ENCODE peak calls at places on chromosomes 5 and 9, in seven cellular contexts. V, P, U, M, B, C and O are unnamed samples.

GRCh38 chr5:132262882-132263547 is 5.5 kb downstream of the PDLIM4 start:
- DNase-seq in V (no peak), B (no peak), M (no peak), P (no peak), C (no peak), U (no peak), O (peak)

GRCh38 chr5:179217356-179217755 is 127.9 kb downstream of the ADAMTS2 start:
- DNase-seq in C (peak), V (no peak), M (no peak), B (no peak), P (no peak), U (no peak), O (no peak)

GRCh38 chr5:83354958-83355357 is 116.6 kb upstream of the VCAN start:
- DNase-seq in B (no peak), C (no peak), U (no peak), P (no peak), M (no peak), V (no peak), O (no peak)

GRCh38 chr9:134178781-134179551 is 14.6 kb upstream of the RNU6ATAC start:
- DNase-seq in B (no peak), P (peak), V (peak), C (peak), M (no peak), U (peak), O (no peak)

GRCh38 chr5:72611111-72611724 is 104.0 kb upstream of the ZNF366 start:
- DNase-seq in P (peak), V (peak), C (peak), B (peak), M (peak), U (peak), O (peak)

GRCh38 chr9:137077758-137078693 is 709 bp downstream of the UAP1L1 start:
- DNase-seq in M (no peak), U (peak), C (no peak), V (no peak), B (peak), P (peak), O (peak)

GRCh38 chr5:1723476-1723875 is 76.2 kb downstream of the MRPL36 start:
- DNase-seq in M (no peak), U (peak), P (no peak), B (no peak), V (no peak), C (no peak), O (no peak)

GRCh38 chr9:104075801-104076753 is 18.0 kb upstream of the SMC2 start:
- DNase-seq in V (no peak), U (no peak), B (no peak), C (peak), P (no peak), M (peak), O (no peak)

GRCh38 chr5:84088996-84089395 is 295.7 kb downstream of the EDIL3 start:
- DNase-seq in M (no peak), V (no peak), P (peak), C (peak), B (peak), U (no peak), O (peak)

GRCh38 chr5:83404182-83404712 is 67.3 kb upstream of the VCAN start:
- DNase-seq in P (no peak), M (no peak), B (no peak), V (no peak), U (no peak), C (no peak), O (no peak)

GRCh38 chr9:115296831-115297565 is 179.0 kb upstream of the TNC start:
- DNase-seq in U (no peak), C (no peak), M (no peak), B (no peak), V (no peak), P (no peak), O (no peak)

GRCh38 chr5:135240781-135241360 is 158.2 kb downstream of the MACROH2A1 start:
- DNase-seq in P (no peak), C (no peak), U (no peak), M (no peak), V (no peak), B (no peak), O (no peak)

GRCh38 chr5:50889790-50890189 is 223.4 kb downstream of the PARP8 start:
- DNase-seq in C (no peak), U (no peak), P (no peak), B (no peak), M (no peak), V (no peak), O (no peak)

GRCh38 chr5:137146402-137146889 is 352.7 kb downstream of the SPOCK1 start:
- DNase-seq in P (no peak), U (no peak), B (no peak), V (peak), M (peak), C (peak), O (no peak)

GRCh38 chr5:75524591-75524990 is 12.9 kb downstream of the POLK start:
- DNase-seq in B (no peak), C (no peak), V (no peak), P (no peak), U (no peak), M (no peak), O (no peak)

GRCh38 chr9:8907863-8908262 is 1108.3 kb upstream of the DMAC1 start:
- DNase-seq in M (no peak), P (no peak), V (no peak), U (no peak), B (no peak), C (peak), O (no peak)

GRCh38 chr9:96219615-96220257 is 82.2 kb downstream of the HSD17B3 start:
- DNase-seq in M (peak), C (peak), V (peak), U (peak), B (no peak), P (peak), O (peak)

GRCh38 chr5:25006734-25007133 is 362.0 kb upstream of the CDH10 start:
- DNase-seq in U (no peak), M (no peak), C (no peak), V (no peak), P (no peak), B (no peak), O (no peak)

GRCh38 chr9:135582966-135583685 is 21.6 kb downstream of the PAEP start:
- DNase-seq in P (peak), U (no peak), C (no peak), B (no peak), M (no peak), V (no peak), O (no peak)

DNA sequence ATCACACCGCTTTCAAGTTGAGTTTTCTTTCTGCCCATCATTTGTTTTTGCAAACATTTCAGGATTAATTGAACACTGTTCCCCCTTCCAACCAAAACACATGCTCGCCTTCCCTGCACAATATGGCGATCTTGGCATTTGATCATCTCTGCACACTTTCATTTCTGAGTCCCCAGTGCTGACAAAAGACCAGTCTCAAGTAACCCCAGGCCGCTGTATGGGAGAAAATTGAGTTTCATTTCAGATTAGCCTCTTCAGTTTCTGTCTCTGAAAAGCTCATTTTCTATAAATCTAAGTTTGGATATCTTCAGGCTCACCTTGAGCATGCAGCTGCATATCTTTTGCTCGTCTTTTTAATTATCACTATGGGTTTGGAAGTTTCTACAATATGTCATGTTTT is 169.2 kb upstream of the MAST4 start:
- DNase-seq in V (no peak), C (no peak), P (no peak), U (no peak), M (no peak), B (no peak), O (no peak)
- TF ChIP-seq CTCF in V (no peak), C (no peak), P (no peak), U (no peak), M (no peak), B (no peak), O (no peak)

GRCh38 chr5:176319827-176320554 is 41.6 kb downstream of the KIAA1191 start:
- DNase-seq in B (peak), M (peak), C (peak), V (no peak), U (no peak), P (no peak), O (no peak)
- TF ChIP-seq CTCF in B (no peak), M (peak), C (peak), V (peak), U (peak), P (no peak), O (no peak)

GRCh38 chr9:87909310-87910041 is 8.3 kb upstream of the SPATA31C1 start:
- DNase-seq in C (peak), M (no peak), U (peak), V (no peak), P (no peak), B (no peak), O (no peak)
- TF ChIP-seq CTCF in C (no peak), M (no peak), U (peak), V (no peak), P (no peak), B (no peak), O (no peak)

GRCh38 chr9:98894766-98895165 is 48.9 kb upstream of the COL15A1 start:
- DNase-seq in U (no peak), C (no peak), M (no peak), P (no peak), V (no peak), B (no peak), O (no peak)
- TF ChIP-seq CTCF in U (no peak), C (no peak), M (no peak), P (no peak), V (no peak), B (no peak), O (no peak)

DNA sequence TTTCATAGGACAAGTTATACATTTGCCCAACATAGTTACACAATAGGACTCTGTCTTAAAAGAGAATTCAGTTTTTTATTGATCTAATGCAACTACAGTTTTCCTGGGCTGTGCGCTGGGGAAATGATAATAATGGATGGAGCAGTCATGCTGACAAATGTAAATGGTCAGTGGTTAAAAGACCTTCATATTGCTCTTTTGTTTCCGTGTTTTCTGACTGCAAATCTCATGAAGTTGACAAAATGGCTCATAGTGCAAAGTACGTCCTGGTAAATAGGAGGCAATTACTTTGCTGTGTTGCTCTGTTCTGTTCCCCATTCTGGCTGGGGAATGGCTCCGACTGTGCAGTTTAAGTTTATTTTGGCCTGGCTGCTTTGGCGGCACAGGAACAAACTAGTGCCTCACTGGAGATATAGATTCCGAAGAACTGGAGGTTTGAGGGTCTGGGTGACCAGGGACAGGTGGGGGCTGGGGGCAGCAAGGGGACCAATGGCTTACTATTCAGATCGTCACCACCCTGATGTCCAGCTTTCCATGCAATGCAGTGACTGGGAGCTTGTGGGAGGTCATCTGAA is 54.3 kb downstream of the PTTG1 start:
- DNase-seq in U (no peak), M (no peak), P (no peak), C (no peak), V (no peak), B (no peak), O (no peak)
- TF ChIP-seq CTCF in U (no peak), M (no peak), P (no peak), C (no peak), V (no peak), B (no peak), O (no peak)

GRCh38 chr9:129867138-129868032 is 32.1 kb downstream of the USP20 start:
- DNase-seq in B (no peak), V (no peak), U (no peak), P (no peak), M (no peak), C (no peak), O (no peak)
- TF ChIP-seq CTCF in B (no peak), V (no peak), U (no peak), P (no peak), M (no peak), C (no peak), O (no peak)

GRCh38 chr5:71573611-71574010 is 13.5 kb upstream of the MCCC2 start:
- DNase-seq in M (no peak), B (no peak), C (no peak), V (no peak), P (no peak), U (no peak), O (no peak)
- TF ChIP-seq CTCF in M (no peak), B (no peak), C (no peak), V (no peak), P (no peak), U (no peak), O (no peak)

GRCh38 chr9:123411191-123411590 is 55.2 kb downstream of the CRB2 start:
- DNase-seq in B (no peak), U (peak), M (no peak), P (no peak), V (no peak), C (no peak), O (no peak)
- TF ChIP-seq CTCF in B (no peak), U (no peak), M (no peak), P (no peak), V (no peak), C (no peak), O (no peak)

DNA sequence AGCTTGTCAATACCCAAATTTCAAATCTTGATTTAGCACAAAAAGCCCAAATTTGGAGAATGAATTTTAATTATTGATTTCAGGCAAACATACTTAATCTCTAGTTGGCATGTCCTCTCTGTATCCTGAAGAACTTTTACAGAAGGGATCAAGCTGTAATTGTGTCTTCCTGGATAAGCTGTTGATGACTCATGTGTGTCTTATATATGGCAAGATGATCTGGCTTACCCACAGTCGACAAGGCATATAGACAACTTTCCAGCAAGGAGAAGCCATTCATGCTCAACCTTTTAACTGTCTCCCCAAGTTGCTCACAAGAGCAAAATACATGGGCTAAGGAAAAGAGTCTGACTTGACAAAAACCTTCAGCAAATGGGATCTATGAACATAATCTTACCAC is 112.5 kb upstream of the SLCO6A1 start:
- DNase-seq in P (no peak), C (peak), V (no peak), B (no peak), M (no peak), U (no peak), O (no peak)
- TF ChIP-seq CTCF in P (no peak), C (no peak), V (no peak), B (no peak), M (no peak), U (no peak), O (no peak)

GRCh38 chr9:35108461-35108860 is 5.5 kb upstream of the STOML2 start:
- DNase-seq in U (no peak), P (no peak), C (no peak), V (no peak), M (no peak), B (no peak), O (peak)
- TF ChIP-seq CTCF in U (no peak), P (no peak), C (no peak), V (no peak), M (no peak), B (no peak), O (no peak)